ENCODE peak calls at places on chromosomes 6 and 20, in seven cellular contexts. T is ovary, R is A549, M is body of pancreas, V is heart left ventricle, K is IMR-90, I is tibial nerve. F is an unnamed sample.

GRCh38 chr6:137197684-137198645 is 21.2 kb downstream of the IFNGR1 start:
- DNase-seq in T (no peak), R (no peak), M (no peak), V (no peak), K (no peak), I (no peak), F (no peak)

GRCh38 chr6:85775883-85776282 is 133.2 kb upstream of the SYNCRIP start:
- DNase-seq in T (no peak), R (no peak), M (no peak), V (no peak), K (no peak), I (no peak), F (no peak)

GRCh38 chr20:34876161-34877001 is at the start of gene ACSS2:
- DNase-seq in T (peak), R (peak), M (peak), V (peak), K (peak), I (peak), F (peak)

GRCh38 chr6:106745824-106746610 is 116.6 kb downstream of the QRSL1 start:
- DNase-seq in T (no peak), R (peak), M (no peak), V (no peak), K (peak), I (no peak), F (no peak)

GRCh38 chr6:26223677-26224546 is 136.7 kb downstream of the HFE start:
- DNase-seq in T (peak), R (peak), M (no peak), V (peak), K (peak), I (peak), F (no peak)

GRCh38 chr6:162610351-162610750 is 117.2 kb downstream of the PRKN start:
- DNase-seq in T (no peak), R (no peak), M (no peak), V (no peak), K (no peak), I (no peak), F (no peak)

GRCh38 chr6:125041740-125042459 is 79.7 kb downstream of the RNF217 start:
- DNase-seq in T (no peak), R (no peak), M (no peak), V (no peak), K (peak), I (no peak), F (no peak)

GRCh38 chr20:36604952-36605308 is 649 bp upstream of the RAB5IF start:
- DNase-seq in T (peak), R (no peak), M (peak), V (peak), K (no peak), I (peak), F (no peak)

GRCh38 chr6:11822346-11822745 is 43.7 kb upstream of the ADTRP start:
- DNase-seq in T (no peak), R (no peak), M (no peak), V (no peak), K (no peak), I (no peak), F (no peak)

GRCh38 chr6:128655978-128656498 is 135.6 kb upstream of the PTPRK start:
- DNase-seq in T (no peak), R (peak), M (no peak), V (no peak), K (peak), I (no peak), F (no peak)

GRCh38 chr6:15384901-15385300 is 139.0 kb downstream of the JARID2 start:
- DNase-seq in T (no peak), R (no peak), M (no peak), V (no peak), K (no peak), I (no peak), F (no peak)

GRCh38 chr6:43604174-43604573 is 24.9 kb downstream of the GTPBP2 start:
- DNase-seq in T (no peak), R (no peak), M (no peak), V (no peak), K (peak), I (no peak), F (no peak)

GRCh38 chr6:137229075-137229759 is 10.0 kb upstream of the IFNGR1 start:
- DNase-seq in T (no peak), R (no peak), M (no peak), V (peak), K (no peak), I (no peak), F (peak)

GRCh38 chr6:137808191-137808590 is 58.9 kb upstream of the TNFAIP3 start:
- DNase-seq in T (no peak), R (no peak), M (no peak), V (no peak), K (peak), I (no peak), F (no peak)

GRCh38 chr6:104640141-104640700 is 219.5 kb downstream of the HACE1 start:
- DNase-seq in T (no peak), R (no peak), M (no peak), V (no peak), K (no peak), I (no peak), F (no peak)

GRCh38 chr6:72382602-72383529 is 239.0 kb upstream of the KCNQ5 start:
- DNase-seq in T (no peak), R (no peak), M (no peak), V (no peak), K (no peak), I (no peak), F (no peak)

GRCh38 chr6:128319946-128320345 is 200.5 kb downstream of the PTPRK start:
- DNase-seq in T (no peak), R (no peak), M (no peak), V (no peak), K (no peak), I (no peak), F (no peak)

GRCh38 chr6:151805286-151805840 is 2.1 kb upstream of the ESR1 start:
- DNase-seq in T (peak), R (no peak), M (no peak), V (peak), K (no peak), I (no peak), F (no peak)

GRCh38 chr6:105210932-105211531 is 31.2 kb upstream of the POPDC3 start:
- DNase-seq in T (no peak), R (no peak), M (no peak), V (no peak), K (no peak), I (no peak), F (no peak)

GRCh38 chr6:1313755-1314503 is 2.0 kb downstream of the FOXQ1 start:
- DNase-seq in T (no peak), R (no peak), M (peak), V (no peak), K (no peak), I (no peak), F (no peak)

GRCh38 chr20:38882600-38882999 is 43.6 kb upstream of the FAM83D start:
- DNase-seq in T (no peak), R (no peak), M (no peak), V (no peak), K (no peak), I (no peak), F (no peak)

GRCh38 chr6:157514659-157515496 is 133.9 kb downstream of the ZDHHC14 start:
- DNase-seq in T (no peak), R (peak), M (no peak), V (no peak), K (peak), I (no peak), F (no peak)

GRCh38 chr6:2450546-2450945 is 205.1 kb upstream of the GMDS start:
- DNase-seq in T (no peak), R (no peak), M (peak), V (peak), K (no peak), I (peak), F (no peak)

GRCh38 chr20:40810336-40810735 is 121.3 kb upstream of the MAFB start:
- DNase-seq in T (no peak), R (no peak), M (no peak), V (no peak), K (no peak), I (no peak), F (peak)

GRCh38 chr6:167937301-167937700 is 60.2 kb upstream of the KIF25 start:
- DNase-seq in T (no peak), R (no peak), M (no peak), V (no peak), K (no peak), I (no peak), F (no peak)

GRCh38 chr6:111171577-111172400 is 84.5 kb downstream of the SLC16A10 start:
- DNase-seq in T (no peak), R (no peak), M (no peak), V (no peak), K (no peak), I (no peak), F (no peak)

GRCh38 chr20:20083796-20084195 is 31.5 kb downstream of the CFAP61 start:
- DNase-seq in T (no peak), R (peak), M (no peak), V (no peak), K (peak), I (no peak), F (no peak)

GRCh38 chr6:4953440-4953839 is 50.4 kb downstream of the RPP40 start:
- DNase-seq in T (peak), R (no peak), M (no peak), V (no peak), K (no peak), I (no peak), F (no peak)

GRCh38 chr6:71724456-71725180 is 161.7 kb upstream of the RIMS1 start:
- DNase-seq in T (no peak), R (no peak), M (no peak), V (no peak), K (no peak), I (no peak), F (no peak)

GRCh38 chr20:54477134-54477533 is 1.7 kb downstream of the DOK5 start:
- DNase-seq in T (no peak), R (no peak), M (no peak), V (no peak), K (no peak), I (no peak), F (no peak)

GRCh38 chr20:38889792-38890496 is 36.3 kb upstream of the FAM83D start:
- DNase-seq in T (no peak), R (no peak), M (no peak), V (no peak), K (no peak), I (no peak), F (no peak)

GRCh38 chr6:19410477-19410876 is 426.7 kb upstream of the ID4 start:
- DNase-seq in T (no peak), R (no peak), M (no peak), V (no peak), K (peak), I (no peak), F (no peak)

GRCh38 chr6:23621026-23621425 is 505.0 kb upstream of the NRSN1 start:
- DNase-seq in T (no peak), R (no peak), M (no peak), V (no peak), K (peak), I (no peak), F (no peak)

GRCh38 chr6:131980338-131980790 is 29.2 kb upstream of the CCN2 start:
- DNase-seq in T (no peak), R (no peak), M (no peak), V (no peak), K (no peak), I (no peak), F (no peak)

GRCh38 chr6:131981624-131981978 is 30.4 kb upstream of the CCN2 start:
- DNase-seq in T (no peak), R (no peak), M (no peak), V (no peak), K (no peak), I (no peak), F (no peak)

GRCh38 chr6:131979515-131980337 is 28.6 kb upstream of the CCN2 start:
- DNase-seq in T (no peak), R (no peak), M (no peak), V (no peak), K (peak), I (no peak), F (no peak)

GRCh38 chr6:131982740-131983259 is 31.6 kb upstream of the CCN2 start:
- DNase-seq in T (no peak), R (no peak), M (no peak), V (no peak), K (peak), I (no peak), F (no peak)

GRCh38 chr6:131980791-131981623 is 29.8 kb upstream of the CCN2 start:
- DNase-seq in T (no peak), R (no peak), M (no peak), V (no peak), K (no peak), I (no peak), F (no peak)
- TF ChIP-seq POLR2A in T (no peak), R (no peak), M (no peak), V (no peak), K (no peak), I (no peak), F (no peak)

GRCh38 chr20:44310664-44311639 is at the start of gene FITM2:
- DNase-seq in T (peak), R (peak), M (peak), V (peak), K (peak), I (peak), F (no peak)
- H3K27ac ChIP-seq in T (peak), R (peak), M (peak), V (peak), K (peak), I (peak), F (peak)

DNA sequence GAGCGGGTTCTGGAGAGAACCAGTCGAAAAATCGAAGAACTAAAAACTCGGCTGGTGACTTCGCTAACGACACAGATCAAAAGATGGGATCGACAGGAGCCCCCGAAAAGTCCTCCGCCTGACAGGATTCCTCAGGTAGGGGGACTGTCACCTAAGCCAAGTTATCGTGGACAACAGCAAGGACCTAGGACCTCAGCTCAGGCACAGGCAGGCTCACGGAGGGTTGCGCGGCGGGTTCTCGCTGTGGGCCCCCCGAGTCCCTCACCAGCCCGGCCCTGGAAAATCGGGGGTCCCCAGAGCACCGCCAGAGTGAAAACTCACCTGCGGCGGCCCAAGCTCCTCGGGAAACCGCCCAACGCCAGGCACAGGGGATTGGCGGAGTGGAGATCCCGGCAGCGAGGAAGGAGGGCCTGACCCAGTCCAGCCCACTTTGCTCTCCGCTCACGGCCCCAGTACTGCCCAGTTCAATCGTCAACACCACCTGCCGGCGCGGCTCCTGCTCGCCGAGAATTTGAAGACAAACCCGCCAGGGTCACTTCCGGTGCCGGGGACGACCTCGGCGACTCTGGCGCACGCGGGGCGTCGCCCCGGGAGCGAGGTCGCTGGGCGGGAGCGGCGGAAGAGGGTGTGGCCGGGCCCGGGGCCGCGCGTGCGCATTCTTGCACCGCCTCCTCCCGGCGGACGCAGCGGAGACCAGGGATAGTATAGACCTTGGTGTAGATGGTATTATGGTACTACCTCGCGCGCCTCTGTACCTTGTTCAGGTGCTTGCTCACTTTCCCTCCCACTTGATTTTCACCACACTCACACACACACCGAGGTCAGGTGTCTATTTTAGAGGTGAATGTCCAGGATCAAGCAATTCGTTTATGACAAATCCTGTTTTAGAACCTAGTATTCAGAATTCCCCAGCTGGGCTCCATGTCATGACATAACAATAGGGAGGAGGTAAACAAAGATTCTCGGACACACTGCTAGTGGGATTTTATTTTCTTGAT is at the start of gene KATNA1:
- DNase-seq in T (peak), R (peak), M (peak), V (peak), K (peak), I (peak), F (no peak)
- TF ChIP-seq CTCF in T (no peak), R (no peak), M (no peak), V (no peak), K (no peak), I (no peak), F (no peak)

GRCh38 chr20:3925113-3925695 is 36.0 kb downstream of the PANK2 start:
- DNase-seq in T (no peak), R (no peak), M (no peak), V (no peak), K (no peak), I (no peak), F (no peak)
- TF ChIP-seq POLR2A in T (no peak), R (no peak), M (no peak), V (no peak), K (no peak), I (no peak), F (no peak)

GRCh38 chr6:81568973-81569372 is 183.5 kb downstream of the TENT5A start:
- DNase-seq in T (no peak), R (no peak), M (no peak), V (no peak), K (no peak), I (no peak), F (no peak)

GRCh38 chr6:81570673-81571072 is 181.8 kb downstream of the TENT5A start:
- DNase-seq in T (no peak), R (no peak), M (no peak), V (no peak), K (no peak), I (no peak), F (no peak)

GRCh38 chr6:81575446-81575845 is 177.0 kb downstream of the TENT5A start:
- DNase-seq in T (no peak), R (no peak), M (no peak), V (no peak), K (peak), I (no peak), F (no peak)

DNA sequence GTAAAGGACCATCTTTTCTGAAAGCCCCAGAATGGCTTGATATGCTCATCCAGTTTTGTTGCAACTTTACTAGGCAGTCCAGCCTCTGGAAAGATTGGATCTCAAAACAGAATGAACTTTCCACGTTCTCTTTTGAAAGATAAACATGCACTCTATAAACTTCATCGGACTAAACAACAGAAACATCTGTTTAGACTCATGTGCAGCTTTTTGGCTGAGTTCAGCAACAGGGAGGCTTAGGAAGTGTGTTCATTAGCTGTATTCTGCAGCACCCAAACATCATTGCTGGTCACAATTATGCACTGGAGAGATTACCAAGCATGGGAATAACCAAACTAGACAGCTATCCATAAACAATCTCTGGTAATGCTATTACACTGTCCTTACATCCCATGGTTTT is 180.5 kb downstream of the TENT5A start:
- DNase-seq in T (no peak), R (no peak), M (no peak), V (no peak), K (peak), I (no peak), F (no peak)
- H3K27ac ChIP-seq in T (no peak), R (no peak), M (no peak), V (no peak), K (no peak), I (no peak), F (peak)

DNA sequence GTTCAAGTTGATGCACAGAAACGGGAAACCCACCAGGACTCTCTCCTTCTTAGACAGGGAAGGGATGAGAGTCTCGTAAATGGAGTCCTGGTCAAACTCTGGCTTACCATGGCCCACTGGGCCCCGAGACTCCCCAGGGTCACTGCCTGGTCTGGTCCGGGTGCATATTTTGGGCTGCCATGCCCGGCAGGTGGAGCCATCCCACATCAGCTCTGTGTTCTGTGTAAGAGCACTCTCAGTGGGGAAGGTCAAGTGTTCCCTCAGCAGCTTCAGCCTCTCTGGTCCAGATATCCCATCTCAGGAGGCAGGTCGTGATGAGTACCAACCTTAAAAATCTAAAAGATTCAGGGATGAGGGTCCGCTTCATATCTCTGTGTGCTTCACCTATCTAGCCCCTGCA is 138.8 kb downstream of the EDN3 start:
- DNase-seq in T (no peak), R (peak), M (no peak), V (no peak), K (no peak), I (no peak), F (no peak)
- TF ChIP-seq CTCF in T (no peak), R (peak), M (no peak), V (no peak), K (no peak), I (no peak), F (no peak)

GRCh38 chr20:5013682-5014447 is 12.6 kb upstream of the SLC23A2 start:
- DNase-seq in T (no peak), R (no peak), M (no peak), V (no peak), K (no peak), I (no peak), F (no peak)
- TF ChIP-seq POLR2A in T (no peak), R (no peak), M (no peak), V (no peak), K (no peak), I (no peak), F (no peak)

DNA sequence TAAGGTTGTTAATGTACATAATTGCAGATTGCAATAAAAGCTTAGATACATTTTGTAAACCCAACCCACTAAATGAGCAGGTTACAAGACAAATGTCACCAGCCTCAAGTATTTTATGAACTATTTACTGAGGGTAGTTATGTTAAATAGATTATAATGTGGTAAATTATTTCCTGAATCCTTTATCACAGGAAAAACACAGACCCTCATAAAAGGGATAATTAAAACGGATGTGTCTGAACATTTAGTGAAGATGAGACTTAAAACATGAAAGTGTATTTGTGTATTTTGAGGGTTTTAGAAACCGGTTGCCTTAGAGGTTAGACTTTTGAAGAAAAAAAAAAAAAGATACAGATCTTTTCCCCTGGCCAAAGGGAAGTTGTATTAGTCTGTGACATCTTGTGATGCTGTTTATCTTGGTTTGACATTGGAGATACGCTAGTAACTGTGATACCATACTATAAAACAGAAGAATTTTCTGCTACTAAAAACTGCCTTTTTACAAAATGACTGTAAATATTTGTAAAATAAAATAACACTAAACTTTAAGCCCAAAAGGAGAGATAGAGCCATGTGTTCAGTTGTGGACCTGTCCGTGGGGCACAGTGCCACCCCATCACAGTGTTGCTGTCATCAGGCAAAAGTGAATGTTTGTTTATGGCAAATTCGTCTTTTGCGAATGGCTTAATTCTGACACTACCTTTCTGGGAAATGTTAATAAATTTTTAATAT is 9.7 kb downstream of the DYNLT1 start:
- DNase-seq in T (no peak), R (no peak), M (no peak), V (no peak), K (no peak), I (no peak), F (peak)
- H3K27ac ChIP-seq in T (no peak), R (no peak), M (no peak), V (no peak), K (no peak), I (no peak), F (no peak)

GRCh38 chr6:7000825-7001777 is 106.7 kb upstream of the RREB1 start:
- DNase-seq in T (no peak), R (no peak), M (no peak), V (no peak), K (no peak), I (no peak), F (no peak)
- TF ChIP-seq CTCF in T (no peak), R (no peak), M (no peak), V (no peak), K (no peak), I (no peak), F (no peak)

F was measured in vagina.